ENCODE peak calls at places on chromosome 21, in seven cellular contexts. V is dorsolateral prefrontal cortex; Q is stomach; Z is tibial nerve; B is heart right ventricle; U is AG04450; H is CD4-positive, alpha-beta T cell. X is an unnamed sample.

GRCh38 chr21:45267390-45267760 is 20.3 kb downstream of the POFUT2 start:
- DNase-seq in V (peak), Q (peak), Z (no peak), B (no peak), U (no peak), H (no peak), X (peak)

GRCh38 chr21:35508389-35508888 is 459.3 kb upstream of the RUNX1 start:
- DNase-seq in V (no peak), Q (peak), Z (peak), B (peak), U (peak), H (no peak), X (peak)

GRCh38 chr21:43609501-43610340 is 49.6 kb downstream of the HSF2BP start:
- DNase-seq in V (no peak), Q (peak), Z (no peak), B (no peak), U (no peak), H (no peak), X (peak)

GRCh38 chr21:19535356-19535755 is 1131.8 kb upstream of the TMPRSS15 start:
- DNase-seq in V (no peak), Q (no peak), Z (no peak), B (no peak), U (no peak), H (no peak), X (no peak)

GRCh38 chr21:46564391-46564790 is 40.5 kb downstream of the S100B start:
- DNase-seq in V (no peak), Q (no peak), Z (no peak), B (no peak), U (no peak), H (no peak), X (no peak)

GRCh38 chr21:36700961-36701911 is 2.3 kb downstream of the SIM2 start:
- DNase-seq in V (no peak), Q (no peak), Z (no peak), B (no peak), U (no peak), H (no peak), X (peak)

GRCh38 chr21:29205009-29205408 is 74.6 kb downstream of the MAP3K7CL start:
- DNase-seq in V (no peak), Q (no peak), Z (no peak), B (no peak), U (no peak), H (no peak), X (no peak)

GRCh38 chr21:15063081-15063820 is 1.5 kb downstream of the NRIP1 start:
- DNase-seq in V (no peak), Q (no peak), Z (no peak), B (no peak), U (no peak), H (no peak), X (no peak)

GRCh38 chr21:14306143-14306907 is 76.6 kb downstream of the HSPA13 start:
- DNase-seq in V (no peak), Q (no peak), Z (no peak), B (no peak), U (no peak), H (no peak), X (no peak)

GRCh38 chr21:45266518-45267389 is 20.9 kb downstream of the POFUT2 start:
- DNase-seq in V (peak), Q (peak), Z (no peak), B (no peak), U (no peak), H (peak), X (no peak)

GRCh38 chr21:35563885-35564451 is 496.4 kb downstream of the SETD4 start:
- DNase-seq in V (peak), Q (no peak), Z (peak), B (peak), U (peak), H (no peak), X (no peak)

GRCh38 chr21:44947930-44948331 is 8.1 kb downstream of the SLX9 start:
- DNase-seq in V (no peak), Q (no peak), Z (no peak), B (peak), U (no peak), H (peak), X (peak)

GRCh38 chr21:45074818-45075605 is 632 bp downstream of the ADARB1 start:
- DNase-seq in V (peak), Q (peak), Z (no peak), B (peak), U (no peak), H (no peak), X (peak)

GRCh38 chr21:15468368-15468767 is 261.4 kb upstream of the USP25 start:
- DNase-seq in V (no peak), Q (no peak), Z (no peak), B (no peak), U (no peak), H (no peak), X (no peak)

GRCh38 chr21:33293811-33294216 is 27.6 kb downstream of the IL10RB start:
- DNase-seq in V (no peak), Q (no peak), Z (no peak), B (no peak), U (no peak), H (peak), X (no peak)

GRCh38 chr21:36663033-36663855 is 35.7 kb upstream of the SIM2 start:
- DNase-seq in V (no peak), Q (no peak), Z (no peak), B (no peak), U (no peak), H (no peak), X (no peak)

GRCh38 chr21:45379901-45380330 is 25.0 kb upstream of the COL18A1 start:
- DNase-seq in V (no peak), Q (no peak), Z (no peak), B (no peak), U (no peak), H (no peak), X (no peak)

GRCh38 chr21:44582980-44583799 is 2.8 kb upstream of the KRTAP10-5 start:
- DNase-seq in V (no peak), Q (no peak), Z (no peak), B (no peak), U (no peak), H (no peak), X (no peak)

GRCh38 chr21:41511858-41512257 is 3.9 kb upstream of the TMPRSS2 start:
- DNase-seq in V (no peak), Q (no peak), Z (no peak), B (no peak), U (no peak), H (no peak), X (no peak)

GRCh38 chr21:44579056-44579832 is 1.2 kb downstream of the KRTAP10-5 start:
- DNase-seq in V (no peak), Q (no peak), Z (no peak), B (no peak), U (no peak), H (no peak), X (no peak)

GRCh38 chr21:41133896-41134522 is 34.0 kb upstream of the BACE2 start:
- DNase-seq in V (no peak), Q (no peak), Z (peak), B (no peak), U (no peak), H (no peak), X (no peak)

GRCh38 chr21:44442266-44443125 is 12.8 kb upstream of the LRRC3 start:
- DNase-seq in V (no peak), Q (no peak), Z (no peak), B (peak), U (no peak), H (no peak), X (no peak)

GRCh38 chr21:33854604-33855003 is 61.0 kb downstream of the ATP5PO start:
- DNase-seq in V (no peak), Q (no peak), Z (no peak), B (no peak), U (no peak), H (no peak), X (no peak)

GRCh38 chr21:34364921-34365320 is 1.1 kb downstream of the KCNE2 start:
- DNase-seq in V (no peak), Q (no peak), Z (no peak), B (no peak), U (no peak), H (no peak), X (no peak)

GRCh38 chr21:15054089-15054488 is 10.7 kb downstream of the NRIP1 start:
- DNase-seq in V (no peak), Q (no peak), Z (no peak), B (no peak), U (no peak), H (no peak), X (no peak)

GRCh38 chr21:45875881-45876280 is 105.7 kb upstream of the COL6A1 start:
- DNase-seq in V (no peak), Q (no peak), Z (no peak), B (no peak), U (no peak), H (no peak), X (no peak)

GRCh38 chr21:44090332-44090731 is 16.9 kb upstream of the PWP2 start:
- DNase-seq in V (peak), Q (peak), Z (no peak), B (no peak), U (no peak), H (no peak), X (peak)

DNA sequence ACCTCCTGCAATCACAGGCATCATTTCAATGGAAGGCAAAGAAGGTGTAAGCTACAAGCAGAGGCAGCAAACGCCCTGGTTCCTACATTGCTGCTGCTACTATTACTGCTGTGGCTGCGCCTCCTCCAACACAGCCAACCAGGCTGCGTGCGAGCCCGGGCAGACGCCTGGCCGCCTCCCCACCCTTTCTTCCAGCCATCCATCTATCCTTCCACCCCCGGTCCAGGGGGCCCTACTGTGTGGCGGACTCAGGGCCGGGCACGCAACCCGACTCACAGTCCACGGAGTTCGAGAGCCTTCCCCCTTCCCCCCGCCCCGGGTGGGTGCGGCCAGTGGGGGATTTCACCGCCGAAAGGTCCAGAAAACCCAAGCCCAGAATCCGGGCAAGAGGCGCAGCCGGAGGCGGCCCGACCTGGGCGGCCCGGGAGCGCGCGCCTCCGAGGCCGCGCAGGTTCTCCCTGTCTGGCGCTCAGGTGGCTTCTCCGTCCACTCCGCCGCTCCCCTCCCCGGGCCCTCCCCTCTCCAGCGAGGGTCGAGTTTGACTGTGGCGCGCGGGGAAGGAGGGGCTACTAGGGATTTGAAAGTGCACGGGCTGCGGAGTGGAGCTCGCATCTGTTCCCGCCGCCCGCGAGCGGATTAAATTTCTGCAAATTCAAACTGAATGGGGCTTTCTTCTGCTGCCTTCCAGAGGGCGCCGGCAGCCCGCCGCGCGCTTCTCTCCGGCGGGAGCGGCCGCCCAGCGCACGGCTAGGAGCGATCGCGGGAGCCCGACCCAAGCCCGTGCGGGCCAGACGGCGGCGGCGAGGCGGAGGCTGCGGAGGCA is at the start of gene HUNK:
- DNase-seq in V (peak), Q (no peak), Z (no peak), B (peak), U (no peak), H (no peak), X (peak)
- TF ChIP-seq CTCF in V (no peak), Q (no peak), Z (no peak), B (no peak), U (peak), H (no peak), X (no peak)

GRCh38 chr21:31514598-31514997 is 144.9 kb upstream of the SOD1 start:
- DNase-seq in V (peak), Q (no peak), Z (peak), B (no peak), U (no peak), H (no peak), X (no peak)
- TF ChIP-seq CTCF in V (peak), Q (no peak), Z (peak), B (no peak), U (no peak), H (no peak), X (no peak)

DNA sequence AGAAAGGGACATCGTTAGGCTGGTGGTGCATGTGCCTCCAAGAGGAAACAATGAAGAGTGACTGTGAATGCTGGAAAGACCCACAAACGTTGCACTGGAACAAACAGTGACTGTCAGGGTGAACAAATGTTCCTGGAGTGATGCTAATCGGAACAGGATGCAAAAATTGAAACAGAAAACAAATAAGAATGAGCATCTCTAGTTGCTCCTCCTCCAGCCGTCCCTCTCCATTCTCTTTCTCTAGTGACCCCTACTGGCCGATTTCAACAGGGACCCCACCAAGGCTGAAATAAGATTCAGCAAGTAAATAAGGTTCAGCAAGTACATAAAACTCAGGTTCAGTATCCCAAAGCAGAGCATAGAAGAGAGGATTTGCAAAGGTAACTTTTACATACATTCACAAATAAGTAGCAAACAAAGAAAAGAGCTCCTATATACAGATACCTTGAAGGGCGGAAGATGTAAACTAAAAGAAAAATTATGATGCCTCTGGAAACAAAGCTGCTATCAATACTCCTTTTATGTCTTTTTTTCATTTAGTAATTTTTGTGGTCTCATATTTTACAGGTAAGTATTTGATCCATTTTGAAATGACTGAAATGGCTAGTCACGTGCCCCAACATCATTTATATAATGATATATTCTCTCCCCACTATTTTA is 836.1 kb upstream of the ADAMTS5 start:
- DNase-seq in V (no peak), Q (peak), Z (peak), B (no peak), U (no peak), H (no peak), X (peak)
- TF ChIP-seq CTCF in V (peak), Q (no peak), Z (peak), B (peak), U (peak), H (no peak), X (peak)

GRCh38 chr21:39445339-39446269 is at the start of gene LCA5L:
- DNase-seq in V (peak), Q (peak), Z (peak), B (peak), U (peak), H (peak), X (peak)
- TF ChIP-seq CTCF in V (peak), Q (no peak), Z (no peak), B (peak), U (no peak), H (no peak), X (no peak)

GRCh38 chr21:42512346-42513034 is 1.2 kb upstream of the SLC37A1 start:
- DNase-seq in V (no peak), Q (no peak), Z (no peak), B (no peak), U (no peak), H (no peak), X (no peak)

GRCh38 chr21:42515708-42516502 is 2.3 kb downstream of the SLC37A1 start:
- DNase-seq in V (no peak), Q (no peak), Z (no peak), B (no peak), U (no peak), H (no peak), X (no peak)

GRCh38 chr21:42513985-42514882 is 582 bp downstream of the SLC37A1 start:
- DNase-seq in V (peak), Q (peak), Z (no peak), B (peak), U (no peak), H (peak), X (peak)

GRCh38 chr21:42514883-42515228 is 1.2 kb downstream of the SLC37A1 start:
- DNase-seq in V (no peak), Q (no peak), Z (no peak), B (no peak), U (no peak), H (no peak), X (no peak)

GRCh38 chr21:42513151-42513984 is at the start of gene SLC37A1:
- DNase-seq in V (no peak), Q (peak), Z (no peak), B (peak), U (no peak), H (no peak), X (no peak)
- TF ChIP-seq CTCF in V (peak), Q (no peak), Z (no peak), B (peak), U (no peak), H (no peak), X (no peak)

GRCh38 chr21:23968722-23969647 is 1638.3 kb downstream of the MRPL39 start:
- DNase-seq in V (no peak), Q (peak), Z (peak), B (no peak), U (peak), H (peak), X (peak)
- TF ChIP-seq CTCF in V (peak), Q (peak), Z (no peak), B (peak), U (peak), H (peak), X (no peak)